ENCODE peak calls at places on chromosomes 11 and 22, in six cellular contexts. J, C, T, I, H and G are unnamed samples.

GRCh38 chr11:11969380-11970215 is 38.8 kb downstream of the DKK3 start:
- DNase-seq in T (no peak), C (no peak), I (no peak), H (peak; percentile 20), J (no peak), G (no peak)

GRCh38 chr22:29275167-29275566 is 7.1 kb downstream of the EWSR1 start:
- DNase-seq in T (no peak), C (no peak), J (no peak), H (no peak), I (no peak), G (no peak)

GRCh38 chr22:26646158-26646557 is 11.2 kb upstream of the MIAT start:
- DNase-seq in I (no peak), C (peak; percentile 55), J (no peak), H (no peak), T (no peak), G (no peak)

GRCh38 chr22:43826142-43827093 is 14.3 kb upstream of the EFCAB6 start:
- DNase-seq in J (peak; percentile 43), I (no peak), C (peak; percentile 81), H (peak; percentile 21), T (peak; percentile 31), G (no peak)

GRCh38 chr22:21962655-21962949 is 10.0 kb upstream of the PPM1F start:
- DNase-seq in T (no peak), H (no peak), J (no peak), C (no peak), I (no peak), G (no peak)

GRCh38 chr11:25351091-25351803 is 854.4 kb downstream of the LUZP2 start:
- DNase-seq in H (no peak), J (no peak), C (no peak), T (no peak), I (no peak), G (no peak)

GRCh38 chr11:126197277-126197939 is 14.0 kb downstream of the RPUSD4 start:
- DNase-seq in I (no peak), T (peak; percentile 54), C (peak; percentile 90), J (no peak), H (no peak), G (peak; percentile 96)

GRCh38 chr22:35892192-35892591 is 136.4 kb downstream of the RBFOX2 start:
- DNase-seq in H (no peak), I (no peak), C (peak; percentile 75), T (peak; percentile 59), J (no peak), G (peak; percentile 77)

GRCh38 chr11:44990665-44991064 is 40.0 kb upstream of the TP53I11 start:
- DNase-seq in C (no peak), T (no peak), J (no peak), I (no peak), H (peak; percentile 8), G (no peak)

GRCh38 chr22:24834845-24835570 is 29.0 kb downstream of the SGSM1 start:
- DNase-seq in I (no peak), T (peak; percentile 14), H (peak; percentile 64), J (peak; percentile 57), C (peak; percentile 11), G (no peak)

GRCh38 chr11:43921561-43922294 is 20.7 kb upstream of the C11orf96 start:
- DNase-seq in C (no peak), I (no peak), H (no peak), T (peak; percentile 67), J (no peak), G (no peak)

GRCh38 chr11:119056397-119056999 is 507 bp downstream of the HYOU1 start:
- DNase-seq in H (peak; percentile 60), I (peak; percentile 32), T (peak; percentile 19), J (peak; percentile 84), C (peak; percentile 3), G (no peak)

GRCh38 chr11:10762185-10762584 is 11.1 kb downstream of the CTR9 start:
- DNase-seq in T (no peak), C (no peak), H (no peak), J (no peak), I (no peak), G (no peak)

GRCh38 chr11:25039165-25039564 is 542.3 kb downstream of the LUZP2 start:
- DNase-seq in T (no peak), C (no peak), H (no peak), J (no peak), I (no peak), G (no peak)

GRCh38 chr11:44621140-44621681 is 55.7 kb downstream of the CD82 start:
- DNase-seq in J (peak; percentile 98), I (peak; percentile 81), C (peak; percentile 41), H (peak; percentile 88), T (peak; percentile 74), G (peak; percentile 64)

GRCh38 chr11:62881579-62882427 is 1.1 kb downstream of the SLC3A2 start:
- DNase-seq in C (peak; percentile 97), H (no peak), I (no peak), T (peak; percentile 98), J (no peak), G (peak; percentile 95)

GRCh38 chr11:119093951-119094815 is 7.5 kb downstream of the DPAGT1 start:
- DNase-seq in J (peak; percentile 60), I (no peak), C (peak; percentile 38), H (no peak), T (peak; percentile 64), G (peak; percentile 53)

GRCh38 chr22:21646608-21647590 is 4.8 kb downstream of the SDF2L1 start:
- DNase-seq in I (peak; percentile 78), J (peak; percentile 82), T (peak; percentile 84), H (peak; percentile 77), C (peak; percentile 74), G (peak; percentile 95)

GRCh38 chr11:67649634-67650540 is 643 bp downstream of the ACY3 start:
- DNase-seq in J (peak; percentile 47), T (no peak), H (no peak), I (no peak), C (no peak), G (no peak)

GRCh38 chr11:113906038-113906437 is 1.4 kb downstream of the HTR3B start:
- DNase-seq in J (no peak), T (peak; percentile 56), I (peak; percentile 24), H (peak; percentile 61), C (peak; percentile 51), G (no peak)

GRCh38 chr11:8383227-8383626 is 119.5 kb upstream of the LMO1 start:
- DNase-seq in I (no peak), T (no peak), H (no peak), C (no peak), J (no peak), G (no peak)

GRCh38 chr22:29112680-29113079 is 39.8 kb downstream of the KREMEN1 start:
- DNase-seq in J (no peak), C (peak; percentile 8), H (no peak), I (no peak), T (no peak), G (no peak)

GRCh38 chr11:111855506-111855905 is 15.9 kb downstream of the ALG9 start:
- DNase-seq in J (no peak), C (no peak), T (no peak), H (no peak), I (no peak), G (no peak)

GRCh38 chr11:111860257-111860656 is 11.1 kb downstream of the ALG9 start:
- DNase-seq in T (no peak), J (no peak), C (no peak), H (no peak), I (no peak), G (no peak)
- H3K14ac ChIP-seq in T (no peak overlapping the region), J (no peak overlapping the region), C (no peak overlapping the region), H (no peak overlapping the region), I (no peak overlapping the region), G (no peak overlapping the region)

DNA sequence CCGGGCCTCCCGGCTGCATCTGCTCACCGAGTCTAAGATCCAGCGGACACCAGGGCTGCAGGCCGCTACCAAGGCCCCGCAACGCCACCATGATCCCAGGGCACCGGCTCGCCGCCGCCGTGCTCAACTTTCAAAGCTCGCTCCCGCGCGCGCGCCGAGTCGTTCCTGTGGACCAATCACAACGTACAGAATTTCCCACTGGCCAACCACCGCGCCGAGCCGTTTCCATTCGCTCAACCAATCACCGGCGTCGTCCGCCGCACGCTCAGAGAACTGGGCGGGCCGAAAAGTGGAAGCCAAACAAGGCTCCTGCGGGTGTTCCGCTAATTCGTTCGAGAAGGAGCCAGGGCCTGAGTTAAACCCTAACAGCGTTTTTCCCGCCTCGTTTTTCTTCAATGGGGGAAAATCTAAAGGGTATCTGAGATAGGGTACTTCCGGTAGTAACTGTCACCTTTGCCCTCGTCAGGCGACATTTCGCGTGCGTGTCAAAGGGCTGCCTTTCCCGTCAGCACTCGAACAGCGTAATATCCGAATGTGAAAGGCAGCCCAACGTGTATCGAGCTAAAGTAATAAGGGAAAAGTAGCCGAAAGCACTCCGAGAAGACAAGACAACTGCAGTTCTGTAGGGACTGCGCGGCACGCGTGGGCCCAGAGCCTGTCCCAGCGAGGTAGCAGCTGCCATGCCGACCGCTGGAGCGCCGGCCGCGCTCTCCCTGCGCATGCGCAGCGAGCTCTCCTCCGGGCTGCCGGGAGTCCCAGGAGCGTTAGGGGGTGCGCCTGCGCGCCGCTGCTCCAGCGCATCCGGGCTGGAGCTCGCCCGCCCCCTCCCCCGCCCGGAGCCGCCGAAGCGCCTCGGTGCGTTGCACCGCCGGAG is at the start of the genes NCAPD3 and VPS26B:
- DNase-seq in I (peak; percentile 95), J (peak; percentile 96), H (peak; percentile 97), C (peak; percentile 93), T (peak; percentile 97), G (peak; percentile 98)
- H3K23ac ChIP-seq in I (peak within 1 kb of the TSS; percentile 86), J (no peak within 1 kb of the TSS), H (no peak within 1 kb of the TSS), C (peak within 1 kb of the TSS; percentile 91), T (peak within 1 kb of the TSS; percentile 97), G (no peak within 1 kb of the TSS)

GRCh38 chr11:101401245-101401644 is 182.6 kb downstream of the TRPC6 start:
- DNase-seq in C (peak; percentile 53), T (peak; percentile 71), H (no peak), I (no peak), J (no peak), G (no peak)
- H3K14ac ChIP-seq in C (no peak overlapping the region), T (no peak overlapping the region), H (no peak overlapping the region), I (no peak overlapping the region), J (no peak overlapping the region), G (no peak overlapping the region)

GRCh38 chr11:64244107-64244506 is 2.6 kb downstream of the PPP1R14B start:
- DNase-seq in H (no peak), T (no peak), C (no peak), J (no peak), I (no peak), G (no peak)

GRCh38 chr11:64244966-64245365 is 1.8 kb downstream of the PPP1R14B start:
- DNase-seq in T (no peak), J (no peak), I (no peak), C (no peak), H (no peak), G (no peak)

GRCh38 chr11:64246874-64247728 is at the start of gene PPP1R14B:
- DNase-seq in I (peak; percentile 87), T (peak; percentile 94), C (peak; percentile 80), H (peak; percentile 95), J (peak; percentile 94), G (peak; percentile 77)

GRCh38 chr11:64245797-64246623 is 733 bp downstream of the PPP1R14B start:
- DNase-seq in H (no peak), T (peak; percentile 93), J (no peak), I (no peak), C (peak; percentile 91), G (peak; percentile 97)

GRCh38 chr11:64245401-64245796 is 1.3 kb downstream of the PPP1R14B start:
- DNase-seq in C (no peak), T (no peak), H (no peak), J (no peak), I (no peak), G (no peak)
- H3K23ac ChIP-seq in C (peak overlapping the region; percentile 95), T (no peak overlapping the region), H (no peak overlapping the region), J (no peak overlapping the region), I (peak overlapping the region; percentile 96), G (no peak overlapping the region)

GRCh38 chr11:132414451-132414850 is 1044.0 kb downstream of the NTM start:
- DNase-seq in I (no peak), J (no peak), T (no peak), H (no peak), C (no peak), G (no peak)
- H3K14ac ChIP-seq in I (no peak overlapping the region), J (no peak overlapping the region), T (no peak overlapping the region), H (no peak overlapping the region), C (no peak overlapping the region), G (no peak overlapping the region)